ENCODE peak calls at places on chromosome 11, in five cellular contexts. E, F, D, N and Y are unnamed samples.
A peak's percentile ranks its signal among the peaks of the same experiment; 100 is the strongest.

GRCh38 chr11:429391-429790 is 12.4 kb downstream of the ANO9 start:
- DNase-seq in E (no peak), F (no peak), D (no peak), N (no peak), Y (no peak)

GRCh38 chr11:10866893-10867331 is 9.1 kb upstream of the ZBED5 start:
- DNase-seq in E (no peak), F (no peak), D (no peak), N (no peak), Y (no peak)

GRCh38 chr11:62889484-62890437 is 9.1 kb downstream of the SLC3A2 start:
- DNase-seq in E (no peak), F (no peak), D (no peak), N (no peak), Y (peak; percentile 67)

GRCh38 chr11:18222814-18223421 is 13.7 kb downstream of the SAA4 start:
- DNase-seq in E (no peak), F (no peak), D (no peak), N (no peak), Y (no peak)

GRCh38 chr11:82796970-82797594 is 63.4 kb upstream of the FAM181B start:
- DNase-seq in E (no peak), F (no peak), D (no peak), N (no peak), Y (peak; percentile 12)

GRCh38 chr11:116832350-116833290 is 2.9 kb downstream of the APOC3 start:
- DNase-seq in E (no peak), F (no peak), D (no peak), N (no peak), Y (no peak)

GRCh38 chr11:72813740-72814138 is 472 bp upstream of the ATG16L2 start:
- DNase-seq in E (peak; percentile 87), F (peak; percentile 91), D (peak; percentile 95), N (peak; percentile 72), Y (peak; percentile 87)

GRCh38 chr11:65918211-65919150 is at the start of gene C11orf68:
- DNase-seq in E (peak; percentile 76), F (no peak), D (no peak), N (peak; percentile 46), Y (no peak)

GRCh38 chr11:125074511-125075241 is 11.6 kb downstream of the SLC37A2 start:
- DNase-seq in E (no peak), F (no peak), D (no peak), N (no peak), Y (no peak)

GRCh38 chr11:11669447-11669846 is 47.6 kb upstream of the GALNT18 start:
- DNase-seq in E (no peak), F (no peak), D (no peak), N (no peak), Y (no peak)

GRCh38 chr11:123061403-123062157 is at the start of gene HSPA8:
- DNase-seq in E (peak; percentile 85), F (no peak), D (peak; percentile 87), N (peak; percentile 73), Y (peak; percentile 75)

GRCh38 chr11:10304495-10305261 is at the start of gene ADM:
- DNase-seq in E (peak; percentile 94), F (peak; percentile 53), D (peak; percentile 91), N (peak; percentile 88), Y (peak; percentile 93)

GRCh38 chr11:119491753-119492455 is 68.9 kb upstream of the THY1 start:
- DNase-seq in E (no peak), F (no peak), D (no peak), N (no peak), Y (no peak)

GRCh38 chr11:44940424-44940823 is 10.3 kb downstream of the TP53I11 start:
- DNase-seq in E (no peak), F (no peak), D (no peak), N (peak; percentile 37), Y (no peak)
- TF ChIP-seq CTCF in E (no peak), F (no peak), D (no peak), N (no peak), Y (no peak)

GRCh38 chr11:113313601-113314000 is 782 bp upstream of the TTC12 start:
- DNase-seq in E (no peak), F (no peak), D (no peak), N (no peak), Y (no peak)
- H3K4me3 ChIP-seq in E (peak overlapping the region; percentile 72), F (peak overlapping the region; percentile 92), D (no peak overlapping the region), N (no peak overlapping the region), Y (no peak overlapping the region)

GRCh38 chr11:120543816-120544215 is 32.3 kb downstream of the GRIK4 start:
- DNase-seq in E (no peak), F (no peak), D (no peak), N (no peak), Y (no peak)
- TF ChIP-seq CTCF in E (no peak), F (no peak), D (no peak), N (no peak), Y (no peak)

DNA sequence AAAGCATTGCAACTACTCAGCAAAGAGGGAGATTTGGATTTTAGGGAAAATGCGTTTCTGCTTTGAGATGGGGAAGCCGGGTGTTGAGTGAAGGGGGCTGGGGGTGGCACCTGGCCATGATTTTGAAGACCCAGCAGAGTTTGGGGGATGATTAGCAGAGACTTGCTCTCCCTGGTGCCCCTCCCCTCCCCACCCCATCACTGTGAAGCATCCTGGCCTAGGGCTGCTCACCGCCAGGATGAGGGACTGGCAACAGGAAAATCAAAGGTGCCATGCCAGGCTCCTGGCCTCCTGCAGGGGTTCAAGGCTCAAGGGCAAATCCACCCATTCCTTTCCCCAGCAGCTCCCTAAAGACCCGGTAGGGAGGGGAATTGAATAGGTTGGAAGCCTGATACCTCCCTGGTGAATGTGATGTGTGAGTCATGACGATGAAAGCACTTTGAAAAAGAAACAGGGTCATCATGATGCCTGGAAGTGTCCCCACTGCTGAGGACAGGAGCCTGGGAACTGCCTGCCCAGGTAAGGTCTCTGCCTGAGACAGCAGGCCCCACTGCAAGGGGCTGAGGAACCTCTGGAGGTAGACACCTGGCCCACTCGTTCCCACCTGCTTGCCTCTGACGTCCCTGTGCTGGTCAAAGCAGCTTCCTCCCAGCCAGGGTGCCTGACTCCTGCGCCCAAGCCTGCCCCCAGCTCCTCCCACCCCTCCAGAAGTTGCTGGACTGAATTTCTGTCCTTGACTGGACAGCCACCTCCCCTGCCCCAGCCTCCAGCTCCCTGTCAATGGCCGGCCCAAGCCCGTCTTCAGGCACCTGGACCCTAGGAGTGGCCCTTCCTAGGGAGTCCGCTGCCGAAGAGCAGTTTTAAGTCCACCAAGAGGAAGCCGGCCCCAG is 1.7 kb downstream of the CHST1 start:
- DNase-seq in E (no peak), F (no peak), D (no peak), N (no peak), Y (no peak)
- H3K4me3 ChIP-seq in E (peak overlapping the region; percentile 78), F (no peak overlapping the region), D (peak overlapping the region; percentile 57), N (peak overlapping the region; percentile 69), Y (no peak overlapping the region)

GRCh38 chr11:105609341-105609781 is 512 bp upstream of the GRIA4 start:
- DNase-seq in E (no peak), F (no peak), D (no peak), N (no peak), Y (no peak)
- TF ChIP-seq CTCF in E (no peak), F (peak; percentile 46), D (peak; percentile 20), N (no peak), Y (peak; percentile 9)

GRCh38 chr11:120720760-120721159 is 209.2 kb downstream of the GRIK4 start:
- DNase-seq in E (no peak), F (no peak), D (no peak), N (no peak), Y (no peak)

GRCh38 chr11:120717623-120718022 is 206.1 kb downstream of the GRIK4 start:
- DNase-seq in E (no peak), F (no peak), D (no peak), N (no peak), Y (no peak)

GRCh38 chr11:120718171-120718570 is 206.6 kb downstream of the GRIK4 start:
- DNase-seq in E (no peak), F (no peak), D (no peak), N (no peak), Y (no peak)

GRCh38 chr11:120717042-120717441 is 205.5 kb downstream of the GRIK4 start:
- DNase-seq in E (no peak), F (no peak), D (no peak), N (no peak), Y (no peak)

GRCh38 chr11:120719348-120719747 is 207.8 kb downstream of the GRIK4 start:
- DNase-seq in E (no peak), F (no peak), D (no peak), N (no peak), Y (no peak)
- H3K4me3 ChIP-seq in E (no peak overlapping the region), F (no peak overlapping the region), D (no peak overlapping the region), N (no peak overlapping the region), Y (no peak overlapping the region)

GRCh38 chr11:3093281-3094191 is 36.3 kb upstream of the CARS1 start:
- DNase-seq in E (no peak), F (no peak), D (peak; percentile 55), N (peak; percentile 7), Y (no peak)
- TF ChIP-seq CTCF in E (no peak), F (no peak), D (no peak), N (no peak), Y (no peak)

GRCh38 chr11:76786053-76787014 is 3.2 kb downstream of the TSKU start:
- DNase-seq in E (no peak), F (no peak), D (no peak), N (no peak), Y (no peak)
- H3K4me3 ChIP-seq in E (peak overlapping the region; percentile 86), F (no peak overlapping the region), D (no peak overlapping the region), N (no peak overlapping the region), Y (no peak overlapping the region)